ENCODE peak calls at places on chromosomes 4 and X, in seven cellular contexts. E, C, T, G, I, O and R are unnamed samples.

GRCh38 chr4:104418313-104418712 is 76.4 kb downstream of the CXXC4 start:
- DNase-seq in E (no peak), C (no peak), T (peak), G (no peak), I (no peak), O (no peak), R (no peak)

GRCh38 chrX:37350034-37350365 is 836 bp downstream of the PRRG1 start:
- DNase-seq in E (no peak), C (peak), T (peak), G (no peak), I (peak), O (no peak), R (no peak)

GRCh38 chr4:142405021-142405991 is 440.8 kb downstream of the INPP4B start:
- DNase-seq in E (peak), C (no peak), T (peak), G (peak), I (peak), O (peak), R (peak)

GRCh38 chrX:24925430-24925829 is 90.3 kb downstream of the ARX start:
- DNase-seq in E (no peak), C (no peak), T (no peak), G (no peak), I (no peak), O (no peak), R (no peak)

GRCh38 chr4:181971973-181972372 is 271.2 kb upstream of the TENM3 start:
- DNase-seq in E (no peak), C (no peak), T (no peak), G (no peak), I (peak), O (no peak), R (no peak)

GRCh38 chrX:10884246-10884645 is 226.9 kb upstream of the HCCS start:
- DNase-seq in E (no peak), C (no peak), T (no peak), G (no peak), I (no peak), O (no peak), R (no peak)

GRCh38 chrX:16839852-16840460 is 30.2 kb downstream of the RBBP7 start:
- DNase-seq in E (peak), C (no peak), T (peak), G (no peak), I (peak), O (no peak), R (no peak)

GRCh38 chr4:150501019-150501727 is 80.8 kb upstream of the MAB21L2 start:
- DNase-seq in E (no peak), C (no peak), T (no peak), G (no peak), I (peak), O (no peak), R (no peak)

GRCh38 chrX:40172169-40172979 is 74.6 kb upstream of the BCOR start:
- DNase-seq in E (peak), C (peak), T (peak), G (peak), I (peak), O (no peak), R (peak)

GRCh38 chr4:98446499-98447375 is 185.6 kb downstream of the RAP1GDS1 start:
- DNase-seq in E (no peak), C (no peak), T (no peak), G (no peak), I (peak), O (peak), R (no peak)

GRCh38 chr4:141021397-141022194 is 111.7 kb downstream of the RNF150 start:
- DNase-seq in E (no peak), C (no peak), T (no peak), G (no peak), I (peak), O (no peak), R (no peak)

GRCh38 chr4:128572778-128573241 is 236.7 kb upstream of the JADE1 start:
- DNase-seq in E (no peak), C (no peak), T (no peak), G (no peak), I (no peak), O (no peak), R (no peak)

GRCh38 chrX:119989905-119990408 is 46.4 kb upstream of the NKAP start:
- DNase-seq in E (no peak), C (no peak), T (no peak), G (no peak), I (no peak), O (no peak), R (no peak)

GRCh38 chr4:119124314-119124713 is 11.3 kb upstream of the MYOZ2 start:
- DNase-seq in E (no peak), C (no peak), T (no peak), G (no peak), I (peak), O (no peak), R (no peak)

GRCh38 chrX:135707880-135708279 is 5.6 kb upstream of the CT45A1 start:
- DNase-seq in E (peak), C (no peak), T (no peak), G (peak), I (no peak), O (peak), R (no peak)

GRCh38 chr4:117096886-117097285 is 11.5 kb upstream of the TRAM1L1 start:
- DNase-seq in E (no peak), C (no peak), T (no peak), G (no peak), I (no peak), O (no peak), R (no peak)

GRCh38 chr4:92387459-92388069 is 83.8 kb downstream of the GRID2 start:
- DNase-seq in E (peak), C (no peak), T (peak), G (no peak), I (peak), O (no peak), R (no peak)

GRCh38 chr4:24550773-24551172 is 33.6 kb downstream of the DHX15 start:
- DNase-seq in E (no peak), C (no peak), T (no peak), G (no peak), I (no peak), O (no peak), R (no peak)

GRCh38 chr4:136319789-136320470 is 1212.4 kb downstream of the PCDH18 start:
- DNase-seq in E (no peak), C (no peak), T (peak), G (no peak), I (peak), O (no peak), R (no peak)

GRCh38 chr4:176939445-176939844 is 146.7 kb upstream of the VEGFC start:
- DNase-seq in E (no peak), C (no peak), T (no peak), G (no peak), I (peak), O (no peak), R (no peak)

GRCh38 chr4:127049506-127049905 is 583.3 kb upstream of the INTU start:
- DNase-seq in E (no peak), C (no peak), T (no peak), G (no peak), I (peak), O (no peak), R (no peak)

GRCh38 chrX:3451566-3451965 is 105.1 kb upstream of the MXRA5 start:
- DNase-seq in E (no peak), C (no peak), T (no peak), G (no peak), I (no peak), O (no peak), R (no peak)

GRCh38 chrX:121308276-121308805 is 260.9 kb downstream of the GLUD2 start:
- DNase-seq in E (peak), C (no peak), T (peak), G (no peak), I (peak), O (peak), R (no peak)

GRCh38 chr4:173878701-173879100 is 348.7 kb upstream of the HAND2 start:
- DNase-seq in E (no peak), C (peak), T (peak), G (peak), I (peak), O (no peak), R (no peak)

GRCh38 chr4:105946771-105947170 is 51.5 kb downstream of the NPNT start:
- DNase-seq in E (no peak), C (no peak), T (no peak), G (no peak), I (no peak), O (no peak), R (no peak)

GRCh38 chr4:107853444-107854325 is 29.0 kb downstream of the SGMS2 start:
- DNase-seq in E (no peak), C (no peak), T (peak), G (no peak), I (peak), O (no peak), R (no peak)

GRCh38 chr4:143406523-143406922 is 69.8 kb downstream of the GAB1 start:
- DNase-seq in E (no peak), C (peak), T (peak), G (peak), I (peak), O (no peak), R (no peak)

GRCh38 chrX:150936556-150936955 is 38.1 kb upstream of the CD99L2 start:
- DNase-seq in E (no peak), C (no peak), T (no peak), G (no peak), I (no peak), O (no peak), R (no peak)

GRCh38 chr4:48804584-48805301 is 24.7 kb upstream of the FRYL start:
- DNase-seq in E (peak), C (no peak), T (no peak), G (no peak), I (no peak), O (no peak), R (no peak)

GRCh38 chr4:186587416-186588018 is 32.1 kb upstream of the MTNR1A start:
- DNase-seq in E (peak), C (peak), T (peak), G (peak), I (peak), O (peak), R (no peak)

GRCh38 chr4:101169044-101170014 is 178.0 kb downstream of the PPP3CA start:
- DNase-seq in E (peak), C (no peak), T (peak), G (peak), I (peak), O (peak), R (no peak)